ENCODE peak calls at places on chromosomes 2 and 18, in five cellular contexts. One of them, this sample, is unnamed.

GRCh38 chr2:24820598-24821432 is 27.6 kb downstream of the CENPO start:
- DNase-seq in neuronal stem cell: no peak
- DNase-seq in lower lobe of right lung: no peak
- DNase-seq in cardiac muscle cell: no peak
- DNase-seq in CD4-positive, alpha-beta T cell: no peak
- DNase-seq in this sample: no peak

GRCh38 chr2:182359027-182360011 is 67.5 kb downstream of the PDE1A start:
- DNase-seq in neuronal stem cell: no peak
- DNase-seq in lower lobe of right lung: no peak
- DNase-seq in cardiac muscle cell: no peak
- DNase-seq in CD4-positive, alpha-beta T cell: no peak
- DNase-seq in this sample: no peak

GRCh38 chr18:35836932-35837331 is 135.5 kb upstream of the RMP24 start:
- DNase-seq in neuronal stem cell: no peak
- DNase-seq in lower lobe of right lung: no peak
- DNase-seq in cardiac muscle cell: no peak
- DNase-seq in CD4-positive, alpha-beta T cell: no peak
- DNase-seq in this sample: no peak

GRCh38 chr2:30530346-30530745 is 83.3 kb downstream of the LCLAT1 start:
- DNase-seq in neuronal stem cell: no peak
- DNase-seq in lower lobe of right lung: no peak
- DNase-seq in cardiac muscle cell: no peak
- DNase-seq in CD4-positive, alpha-beta T cell: no peak
- DNase-seq in this sample: no peak

GRCh38 chr18:42112657-42113420 is 157.8 kb downstream of the PIK3C3 start:
- DNase-seq in neuronal stem cell: no peak
- DNase-seq in lower lobe of right lung: no peak
- DNase-seq in cardiac muscle cell: no peak
- DNase-seq in CD4-positive, alpha-beta T cell: no peak
- DNase-seq in this sample: no peak

GRCh38 chr2:104858325-104858978 is 4.5 kb downstream of the POU3F3 start:
- DNase-seq in neuronal stem cell: no peak
- DNase-seq in lower lobe of right lung: no peak
- DNase-seq in cardiac muscle cell: no peak
- DNase-seq in CD4-positive, alpha-beta T cell: no peak
- DNase-seq in this sample: no peak

GRCh38 chr18:57441395-57441794 is 6.2 kb downstream of the ONECUT2 start:
- DNase-seq in neuronal stem cell: no peak
- DNase-seq in lower lobe of right lung: no peak
- DNase-seq in cardiac muscle cell: no peak
- DNase-seq in CD4-positive, alpha-beta T cell: no peak
- DNase-seq in this sample: no peak

GRCh38 chr2:147696426-147696825 is 148.4 kb upstream of the ACVR2A start:
- DNase-seq in neuronal stem cell: no peak
- DNase-seq in lower lobe of right lung: no peak
- DNase-seq in cardiac muscle cell: no peak
- DNase-seq in CD4-positive, alpha-beta T cell: no peak
- DNase-seq in this sample: no peak

GRCh38 chr2:81658227-81658626 is 1353.7 kb upstream of the LRRTM1 start:
- DNase-seq in neuronal stem cell: no peak
- DNase-seq in lower lobe of right lung: no peak
- DNase-seq in cardiac muscle cell: no peak
- DNase-seq in CD4-positive, alpha-beta T cell: no peak
- DNase-seq in this sample: no peak
- H3K9me3 ChIP-seq in neuronal stem cell: no peaks in the 10 kb centered on the region
- H3K9me3 ChIP-seq in lower lobe of right lung: peaks cover 16% of the 10 kb centered on the region
- H3K9me3 ChIP-seq in cardiac muscle cell: peaks cover 8% of the 10 kb centered on the region
- H3K9me3 ChIP-seq in CD4-positive, alpha-beta T cell: peaks cover 19% of the 10 kb centered on the region
- H3K9me3 ChIP-seq in this sample: no peaks in the 10 kb centered on the region

GRCh38 chr2:74426181-74426758 is 4.7 kb downstream of the WDR54 start:
- DNase-seq in neuronal stem cell: no peak
- DNase-seq in lower lobe of right lung: no peak
- DNase-seq in cardiac muscle cell: no peak
- DNase-seq in CD4-positive, alpha-beta T cell: no peak
- DNase-seq in this sample: no peak

GRCh38 chr2:74429487-74430451 is 8.2 kb downstream of the WDR54 start:
- DNase-seq in neuronal stem cell: no peak
- DNase-seq in lower lobe of right lung: no peak
- DNase-seq in cardiac muscle cell: no peak
- DNase-seq in CD4-positive, alpha-beta T cell: no peak
- DNase-seq in this sample: no peak

GRCh38 chr2:74430502-74430901 is 9.0 kb downstream of the WDR54 start:
- DNase-seq in neuronal stem cell: no peak
- DNase-seq in lower lobe of right lung: no peak
- DNase-seq in cardiac muscle cell: no peak
- DNase-seq in CD4-positive, alpha-beta T cell: no peak
- DNase-seq in this sample: no peak

GRCh38 chr2:74427551-74427950 is 6.0 kb downstream of the WDR54 start:
- DNase-seq in neuronal stem cell: no peak
- DNase-seq in lower lobe of right lung: no peak
- DNase-seq in cardiac muscle cell: no peak
- DNase-seq in CD4-positive, alpha-beta T cell: no peak
- DNase-seq in this sample: no peak

GRCh38 chr2:74428675-74429074 is 7.1 kb downstream of the WDR54 start:
- DNase-seq in neuronal stem cell: no peak
- DNase-seq in lower lobe of right lung: no peak
- DNase-seq in cardiac muscle cell: no peak
- DNase-seq in CD4-positive, alpha-beta T cell: no peak
- DNase-seq in this sample: no peak
- H3K9me3 ChIP-seq in neuronal stem cell: no peaks in the 10 kb centered on the region
- H3K9me3 ChIP-seq in lower lobe of right lung: no peaks in the 10 kb centered on the region
- H3K9me3 ChIP-seq in cardiac muscle cell: no peaks in the 10 kb centered on the region
- H3K9me3 ChIP-seq in CD4-positive, alpha-beta T cell: no peaks in the 10 kb centered on the region
- H3K9me3 ChIP-seq in this sample: no peaks in the 10 kb centered on the region

GRCh38 chr2:228417966-228418365 is 236.5 kb upstream of the SPHKAP start:
- DNase-seq in neuronal stem cell: no peak
- DNase-seq in lower lobe of right lung: no peak
- DNase-seq in cardiac muscle cell: no peak
- DNase-seq in CD4-positive, alpha-beta T cell: no peak
- DNase-seq in this sample: no peak
- H3K9me3 ChIP-seq in neuronal stem cell: no peaks in the 10 kb centered on the region
- H3K9me3 ChIP-seq in lower lobe of right lung: no peaks in the 10 kb centered on the region
- H3K9me3 ChIP-seq in cardiac muscle cell: no peaks in the 10 kb centered on the region
- H3K9me3 ChIP-seq in CD4-positive, alpha-beta T cell: no peaks in the 10 kb centered on the region
- H3K9me3 ChIP-seq in this sample: no peaks in the 10 kb centered on the region

DNA sequence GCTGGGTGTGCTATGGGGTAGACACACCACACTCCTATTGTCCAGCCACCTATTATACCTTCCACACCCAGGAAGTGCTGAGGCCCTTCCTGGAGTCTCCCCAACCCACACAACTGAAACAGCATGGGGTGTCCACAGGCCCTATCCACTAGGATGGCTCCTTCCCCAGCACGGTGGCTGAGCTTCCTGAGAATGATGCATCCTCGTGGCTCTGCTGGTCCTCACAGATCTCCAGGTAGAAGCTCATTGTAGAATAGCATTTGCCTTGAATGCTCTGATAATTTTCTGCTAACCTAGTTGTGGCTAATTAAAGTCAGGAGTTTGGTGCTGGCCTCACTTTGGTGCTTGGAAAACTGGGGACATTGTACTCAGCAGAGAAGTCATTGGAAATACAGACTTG is 182.6 kb downstream of the ANKRD30B start:
- DNase-seq in neuronal stem cell: no peak
- DNase-seq in lower lobe of right lung: no peak
- DNase-seq in cardiac muscle cell: no peak
- DNase-seq in CD4-positive, alpha-beta T cell: no peak
- DNase-seq in this sample: no peak
- H3K9me3 ChIP-seq in neuronal stem cell: no peaks in the 10 kb centered on the region
- H3K9me3 ChIP-seq in lower lobe of right lung: no peaks in the 10 kb centered on the region
- H3K9me3 ChIP-seq in cardiac muscle cell: no peaks in the 10 kb centered on the region
- H3K9me3 ChIP-seq in CD4-positive, alpha-beta T cell: no peaks in the 10 kb centered on the region
- H3K9me3 ChIP-seq in this sample: no peaks in the 10 kb centered on the region

GRCh38 chr18:14920976-14921375 is 173.0 kb downstream of the ANKRD30B start:
- DNase-seq in neuronal stem cell: no peak
- DNase-seq in lower lobe of right lung: no peak
- DNase-seq in cardiac muscle cell: no peak
- DNase-seq in CD4-positive, alpha-beta T cell: no peak
- DNase-seq in this sample: no peak

GRCh38 chr18:14924226-14924625 is 176.3 kb downstream of the ANKRD30B start:
- DNase-seq in neuronal stem cell: no peak
- DNase-seq in lower lobe of right lung: no peak
- DNase-seq in cardiac muscle cell: no peak
- DNase-seq in CD4-positive, alpha-beta T cell: no peak
- DNase-seq in this sample: no peak

GRCh38 chr18:14922031-14922430 is 174.1 kb downstream of the ANKRD30B start:
- DNase-seq in neuronal stem cell: no peak
- DNase-seq in lower lobe of right lung: no peak
- DNase-seq in cardiac muscle cell: no peak
- DNase-seq in CD4-positive, alpha-beta T cell: no peak
- DNase-seq in this sample: no peak

GRCh38 chr18:14921547-14921946 is 173.6 kb downstream of the ANKRD30B start:
- DNase-seq in neuronal stem cell: no peak
- DNase-seq in lower lobe of right lung: no peak
- DNase-seq in cardiac muscle cell: no peak
- DNase-seq in CD4-positive, alpha-beta T cell: no peak
- DNase-seq in this sample: no peak

DNA sequence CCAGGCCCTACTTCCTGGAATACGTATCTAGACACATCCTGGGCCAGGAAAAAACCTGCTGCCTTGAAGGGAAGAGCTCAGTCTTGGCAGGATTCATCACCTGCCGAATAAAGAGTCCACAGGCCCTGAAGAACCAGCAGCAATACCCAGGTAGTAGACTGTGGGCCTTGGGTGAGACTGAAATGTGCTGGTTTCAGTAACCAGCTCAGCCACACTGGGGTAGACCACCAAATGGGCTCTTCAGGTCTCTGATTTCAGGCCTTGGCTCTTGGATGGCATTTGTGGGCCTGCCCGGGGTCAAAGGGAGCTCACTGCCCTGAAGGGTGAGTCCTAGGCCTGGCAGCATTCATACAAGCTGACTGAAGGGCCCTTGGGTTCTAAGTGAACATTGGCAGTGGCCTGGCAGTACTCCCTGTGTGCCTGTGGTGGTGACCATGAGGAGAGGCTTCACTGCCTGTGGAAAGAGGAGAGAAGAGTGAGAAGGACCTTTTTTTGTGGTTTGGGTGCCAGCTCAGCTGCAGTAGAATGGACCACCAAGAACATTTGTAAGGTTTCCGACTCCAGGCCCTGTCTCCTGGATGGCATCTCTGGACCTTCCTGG is 175.1 kb downstream of the ANKRD30B start:
- DNase-seq in neuronal stem cell: no peak
- DNase-seq in lower lobe of right lung: no peak
- DNase-seq in cardiac muscle cell: no peak
- DNase-seq in CD4-positive, alpha-beta T cell: no peak
- DNase-seq in this sample: no peak
- H3K9me3 ChIP-seq in neuronal stem cell: no peaks in the 10 kb centered on the region
- H3K9me3 ChIP-seq in lower lobe of right lung: no peaks in the 10 kb centered on the region
- H3K9me3 ChIP-seq in cardiac muscle cell: no peaks in the 10 kb centered on the region
- H3K9me3 ChIP-seq in CD4-positive, alpha-beta T cell: no peaks in the 10 kb centered on the region
- H3K9me3 ChIP-seq in this sample: no peaks in the 10 kb centered on the region

GRCh38 chr2:95307036-95307435 is 9.9 kb downstream of the KCNIP3 start:
- DNase-seq in neuronal stem cell: no peak
- DNase-seq in lower lobe of right lung: no peak
- DNase-seq in cardiac muscle cell: no peak
- DNase-seq in CD4-positive, alpha-beta T cell: no peak
- DNase-seq in this sample: no peak
- H3K9me3 ChIP-seq in neuronal stem cell: no peaks in the 10 kb centered on the region
- H3K9me3 ChIP-seq in lower lobe of right lung: no peaks in the 10 kb centered on the region
- H3K9me3 ChIP-seq in cardiac muscle cell: no peaks in the 10 kb centered on the region
- H3K9me3 ChIP-seq in CD4-positive, alpha-beta T cell: no peaks in the 10 kb centered on the region
- H3K9me3 ChIP-seq in this sample: no peaks in the 10 kb centered on the region

DNA sequence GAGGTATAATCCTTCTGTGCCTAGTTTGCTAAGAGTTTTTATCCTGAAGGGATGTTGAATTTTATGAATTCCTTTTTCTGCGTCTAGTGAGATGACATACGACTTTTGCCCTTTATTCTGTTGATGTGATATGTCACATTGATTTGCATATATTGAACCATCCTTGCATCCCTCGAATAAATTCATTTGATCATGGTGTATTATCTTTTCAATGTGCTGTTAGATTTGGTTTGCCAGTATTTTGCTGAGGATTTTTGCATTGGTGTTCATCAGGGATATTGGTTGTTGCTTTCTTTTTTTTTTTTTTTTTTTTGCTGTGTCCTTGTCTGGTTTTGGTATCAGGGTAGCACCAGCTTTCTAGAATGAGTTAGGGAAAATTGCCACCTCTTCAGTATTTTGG is 9.1 kb downstream of the GCC2 start:
- DNase-seq in neuronal stem cell: no peak
- DNase-seq in lower lobe of right lung: no peak
- DNase-seq in cardiac muscle cell: no peak
- DNase-seq in CD4-positive, alpha-beta T cell: no peak
- DNase-seq in this sample: no peak
- H3K9me3 ChIP-seq in neuronal stem cell: peaks cover 42% of the 10 kb centered on the region
- H3K9me3 ChIP-seq in lower lobe of right lung: peaks cover 14% of the 10 kb centered on the region
- H3K9me3 ChIP-seq in cardiac muscle cell: no peaks in the 10 kb centered on the region
- H3K9me3 ChIP-seq in CD4-positive, alpha-beta T cell: peaks cover 8% of the 10 kb centered on the region
- H3K9me3 ChIP-seq in this sample: no peaks in the 10 kb centered on the region